ENCODE peak calls at places on chromosomes 12 and 14, in ten cellular contexts. Z is WTC11; B is fibroblast of lung; G is activated CD8-positive, alpha-beta T cell treated with anti-CD3 and anti-CD28 coated beads for 36 hours; Y is astrocyte; H is brain microvascular endothelial cell; A is lower lobe of right lung; I is body of pancreas; U is AG09319; K is astrocyte of the spinal cord. F is an unnamed sample.

GRCh38 chr12:42482086-42482819 is 107.3 kb downstream of the PRICKLE1 start:
- DNase-seq in G (no peak), U (no peak), H (peak), A (peak), K (peak), Y (peak), Z (no peak), I (peak), B (peak), F (no peak)

GRCh38 chr12:124782132-124782531 is 81.5 kb downstream of the SCARB1 start:
- DNase-seq in B (no peak), K (no peak), G (no peak), A (no peak), Y (no peak), U (no peak), I (no peak), H (no peak), Z (no peak), F (no peak)

GRCh38 chr12:13100882-13101769 is 2.3 kb downstream of the GSG1 start:
- DNase-seq in H (peak), A (peak), B (peak), Z (peak), I (peak), Y (peak), U (peak), K (peak), G (peak), F (peak)

GRCh38 chr14:99952039-99952438 is 113.2 kb upstream of the EVL start:
- DNase-seq in B (no peak), G (no peak), I (no peak), Y (no peak), Z (no peak), A (no peak), K (no peak), U (no peak), H (no peak), F (no peak)

GRCh38 chr12:81942588-81942987 is 183.4 kb upstream of the PPFIA2 start:
- DNase-seq in A (no peak), I (no peak), H (no peak), U (no peak), G (no peak), B (no peak), Y (no peak), Z (no peak), K (no peak), F (no peak)

GRCh38 chr12:30026621-30027234 is 243.0 kb upstream of the TMTC1 start:
- DNase-seq in I (no peak), B (peak), A (no peak), Y (peak), Z (no peak), U (peak), H (peak), G (no peak), K (peak), F (no peak)

GRCh38 chr12:13817131-13817530 is 164.3 kb downstream of the GRIN2B start:
- DNase-seq in H (no peak), I (no peak), Z (no peak), K (no peak), B (no peak), Y (no peak), G (no peak), A (no peak), U (no peak), F (no peak)

GRCh38 chr14:99936056-99936455 is 129.2 kb upstream of the EVL start:
- DNase-seq in B (no peak), A (no peak), K (peak), U (no peak), G (no peak), I (no peak), Y (peak), H (no peak), Z (no peak), F (no peak)

DNA sequence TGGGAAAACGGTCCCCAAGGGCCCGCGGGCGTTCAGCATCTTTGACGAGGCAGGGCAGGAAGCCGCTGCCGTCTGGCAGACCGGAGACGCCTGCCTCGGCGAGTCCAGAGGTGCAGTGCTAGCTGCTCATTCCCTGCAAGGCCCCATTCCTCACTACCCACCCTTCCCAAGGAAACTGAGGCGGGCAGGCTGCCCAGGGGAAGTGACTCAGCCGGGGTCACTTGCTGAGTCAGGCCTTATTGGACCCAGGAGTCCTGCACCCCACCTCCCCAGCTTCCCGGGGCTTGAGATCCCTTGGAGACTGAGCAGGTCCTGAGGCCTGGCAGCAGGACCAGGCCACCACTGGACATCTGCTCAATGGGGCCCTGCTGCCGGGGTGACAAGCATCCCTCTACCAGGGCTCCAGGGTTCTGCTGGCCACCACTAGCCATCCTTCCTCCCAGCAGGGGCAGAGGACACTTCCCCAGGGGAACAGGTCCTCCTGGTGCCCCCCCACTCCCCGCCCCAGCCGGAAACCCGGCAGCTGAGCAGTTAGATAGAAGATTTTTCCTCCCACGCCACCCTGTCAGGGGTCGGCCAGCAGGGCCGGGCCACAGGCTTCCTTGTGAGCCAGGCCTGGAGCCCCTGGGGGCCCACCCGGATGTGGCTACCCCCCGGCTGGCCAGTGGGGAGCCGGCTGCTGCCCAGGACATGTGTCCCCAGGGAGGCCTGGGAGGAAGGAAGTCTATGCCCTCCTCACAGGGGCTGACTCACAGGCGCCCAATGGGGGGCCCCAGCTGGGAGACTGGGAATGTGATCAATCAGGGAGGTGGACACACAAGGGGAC is 3.9 kb downstream of the SH2B3 start:
- DNase-seq in A (peak), H (peak), Z (no peak), G (peak), I (peak), K (peak), U (no peak), B (peak), Y (peak), F (no peak)
- TF ChIP-seq CTCF in A (no peak), H (no peak), Z (no peak), G (no peak), I (no peak), K (no peak), U (no peak), B (no peak), Y (no peak), F (no peak)

GRCh38 chr14:89690139-89690538 is 264.4 kb downstream of the EFCAB11 start:
- DNase-seq in H (no peak), Y (no peak), I (no peak), Z (no peak), K (no peak), B (no peak), U (no peak), A (no peak), G (no peak), F (no peak)
- TF ChIP-seq CTCF in H (no peak), Y (no peak), I (no peak), Z (no peak), K (no peak), B (no peak), U (no peak), A (no peak), G (no peak), F (no peak)

GRCh38 chr14:76514599-76514998 is 138.7 kb downstream of the ESRRB start:
- DNase-seq in Y (no peak), I (peak), B (peak), G (peak), Z (no peak), A (no peak), K (no peak), U (no peak), H (no peak), F (peak)
- TF ChIP-seq CTCF in Y (peak), I (no peak), B (no peak), G (no peak), Z (no peak), A (no peak), K (no peak), U (no peak), H (no peak), F (peak)

GRCh38 chr14:61564623-61565091 is 130.7 kb upstream of the HIF1A start:
- DNase-seq in G (no peak), Z (no peak), A (no peak), Y (peak), I (no peak), H (peak), B (peak), U (peak), K (peak), F (no peak)
- TF ChIP-seq CTCF in G (no peak), Z (no peak), A (no peak), Y (no peak), I (no peak), H (peak), B (no peak), U (no peak), K (no peak), F (no peak)

GRCh38 chr12:44961887-44962286 is 85.8 kb upstream of the NELL2 start:
- DNase-seq in G (no peak), U (no peak), A (no peak), Y (no peak), Z (no peak), H (no peak), K (no peak), I (no peak), B (no peak), F (no peak)

GRCh38 chr12:44960423-44960822 is 84.3 kb upstream of the NELL2 start:
- DNase-seq in Z (peak), U (no peak), B (no peak), Y (no peak), G (no peak), K (no peak), H (no peak), I (no peak), A (no peak), F (no peak)

GRCh38 chr12:44960856-44961255 is 84.7 kb upstream of the NELL2 start:
- DNase-seq in U (no peak), G (no peak), A (no peak), B (no peak), I (no peak), Z (peak), H (no peak), K (no peak), Y (no peak), F (no peak)
- TF ChIP-seq CTCF in U (no peak), G (no peak), A (no peak), B (no peak), I (no peak), Z (no peak), H (no peak), K (no peak), Y (no peak), F (no peak)

GRCh38 chr12:111488271-111488670 is 82.5 kb downstream of the SH2B3 start:
- DNase-seq in U (no peak), Y (no peak), K (no peak), A (no peak), G (no peak), Z (no peak), I (no peak), H (peak), B (peak), F (no peak)

GRCh38 chr12:111482464-111482863 is 76.7 kb downstream of the SH2B3 start:
- DNase-seq in A (no peak), U (no peak), Z (no peak), K (no peak), H (no peak), Y (no peak), G (no peak), I (no peak), B (no peak), F (no peak)
- TF ChIP-seq CTCF in A (no peak), U (peak), Z (no peak), K (peak), H (peak), Y (no peak), G (no peak), I (no peak), B (peak), F (no peak)

GRCh38 chr12:66848967-66849366 is 170.1 kb upstream of the GRIP1 start:
- DNase-seq in H (no peak), Z (no peak), K (no peak), G (no peak), U (no peak), B (no peak), A (no peak), I (no peak), Y (no peak), F (no peak)
- TF ChIP-seq CTCF in H (no peak), Z (no peak), K (no peak), G (no peak), U (no peak), B (no peak), A (no peak), I (no peak), Y (no peak), F (no peak)

DNA sequence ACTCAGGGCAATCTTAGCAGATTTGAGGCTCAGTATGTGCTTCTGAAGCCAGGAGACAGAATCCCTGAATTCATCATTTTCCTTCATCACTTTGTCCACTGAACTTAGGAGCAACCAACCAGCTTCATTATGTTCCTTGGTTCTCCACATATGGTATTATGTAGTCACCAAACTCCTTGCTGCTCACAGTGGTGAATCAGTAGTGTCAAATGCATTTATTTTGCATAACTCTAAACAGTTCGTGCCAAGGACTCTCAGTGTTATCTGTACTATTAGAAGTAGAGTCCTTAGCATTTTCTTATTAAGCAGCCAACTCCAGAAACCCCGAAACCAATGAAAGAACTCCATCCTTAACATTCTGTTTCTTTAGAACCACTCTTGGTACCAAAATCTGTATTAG is 466.9 kb upstream of the RGS6 start:
- DNase-seq in G (no peak), U (no peak), A (no peak), K (no peak), I (no peak), Y (peak), Z (no peak), B (peak), H (peak), F (no peak)
- TF ChIP-seq CTCF in G (no peak), U (no peak), A (no peak), K (no peak), I (no peak), Y (no peak), Z (no peak), B (no peak), H (no peak), F (no peak)

GRCh38 chr14:49550284-49551184 is 35.6 kb downstream of the RPS29 start:
- DNase-seq in G (no peak), Z (no peak), A (no peak), I (no peak), B (peak), K (peak), Y (no peak), H (no peak), U (no peak), F (no peak)
- TF ChIP-seq CTCF in G (no peak), Z (no peak), A (no peak), I (no peak), B (peak), K (peak), Y (peak), H (peak), U (peak), F (no peak)

GRCh38 chr12:69630191-69630590 is 19.5 kb upstream of the LRRC10 start:
- DNase-seq in H (no peak), K (no peak), I (no peak), Y (no peak), Z (peak), B (no peak), U (no peak), G (no peak), A (no peak), F (no peak)
- TF ChIP-seq CTCF in H (peak), K (peak), I (no peak), Y (no peak), Z (peak), B (peak), U (peak), G (no peak), A (no peak), F (no peak)